ENCODE peak calls at places on chromosomes 16 and 17, in ten cellular contexts. One of them, this sample, is unnamed.

GRCh38 chr17:75872434-75873351 is 5.7 kb downstream of the TRIM47 start:
- DNase-seq in Calu3: peak; percentile 81
- DNase-seq in effector CD4-positive, alpha-beta T cell: peak; percentile 48
- DNase-seq in SJSA1: peak; percentile 88
- DNase-seq in nephron progenitor cell: no peak
- DNase-seq in NCI-H774: peak; percentile 38
- DNase-seq in ACHN: no peak
- DNase-seq in stimulated activated CD4-positive, alpha-beta T cell treated with anti-CD3 and anti-CD28 coated beads, Interleukin-2, amount 100 ng/mL, for 24 hours: peak; percentile 49
- DNase-seq in EL: peak; percentile 75
- DNase-seq in lung: peak; percentile 71
- DNase-seq in this sample: peak; percentile 85

GRCh38 chr16:88504489-88505404 is 51.7 kb downstream of the ZFPM1 start:
- DNase-seq in NCI-H774: no peak
- DNase-seq in Calu3: peak; percentile 44
- DNase-seq in effector CD4-positive, alpha-beta T cell: no peak
- DNase-seq in EL: no peak
- DNase-seq in lung: no peak
- DNase-seq in nephron progenitor cell: no peak
- DNase-seq in SJSA1: no peak
- DNase-seq in stimulated activated CD4-positive, alpha-beta T cell treated with anti-CD3 and anti-CD28 coated beads, Interleukin-2, amount 100 ng/mL, for 24 hours: no peak
- DNase-seq in ACHN: no peak
- DNase-seq in this sample: no peak

GRCh38 chr17:80539022-80539421 is 5.6 kb upstream of the RPTOR start:
- DNase-seq in stimulated activated CD4-positive, alpha-beta T cell treated with anti-CD3 and anti-CD28 coated beads, Interleukin-2, amount 100 ng/mL, for 24 hours: no peak
- DNase-seq in ACHN: no peak
- DNase-seq in EL: no peak
- DNase-seq in nephron progenitor cell: no peak
- DNase-seq in lung: no peak
- DNase-seq in NCI-H774: no peak
- DNase-seq in Calu3: no peak
- DNase-seq in SJSA1: no peak
- DNase-seq in effector CD4-positive, alpha-beta T cell: no peak
- DNase-seq in this sample: no peak

GRCh38 chr17:79464310-79465010 is 146.4 kb downstream of the RBFOX3 start:
- DNase-seq in NCI-H774: no peak
- DNase-seq in lung: no peak
- DNase-seq in SJSA1: no peak
- DNase-seq in EL: no peak
- DNase-seq in stimulated activated CD4-positive, alpha-beta T cell treated with anti-CD3 and anti-CD28 coated beads, Interleukin-2, amount 100 ng/mL, for 24 hours: no peak
- DNase-seq in Calu3: no peak
- DNase-seq in effector CD4-positive, alpha-beta T cell: no peak
- DNase-seq in nephron progenitor cell: no peak
- DNase-seq in ACHN: no peak
- DNase-seq in this sample: no peak

GRCh38 chr16:16008666-16009065 is 59.2 kb downstream of the ABCC1 start:
- DNase-seq in EL: no peak
- DNase-seq in ACHN: no peak
- DNase-seq in lung: no peak
- DNase-seq in SJSA1: no peak
- DNase-seq in nephron progenitor cell: no peak
- DNase-seq in stimulated activated CD4-positive, alpha-beta T cell treated with anti-CD3 and anti-CD28 coated beads, Interleukin-2, amount 100 ng/mL, for 24 hours: no peak
- DNase-seq in NCI-H774: no peak
- DNase-seq in Calu3: no peak
- DNase-seq in effector CD4-positive, alpha-beta T cell: no peak
- DNase-seq in this sample: no peak

GRCh38 chr17:28551421-28552186 is 820 bp downstream of the UNC119 start:
- DNase-seq in effector CD4-positive, alpha-beta T cell: no peak
- DNase-seq in ACHN: peak; percentile 27
- DNase-seq in lung: no peak
- DNase-seq in SJSA1: no peak
- DNase-seq in nephron progenitor cell: no peak
- DNase-seq in Calu3: no peak
- DNase-seq in EL: peak; percentile 36
- DNase-seq in NCI-H774: no peak
- DNase-seq in stimulated activated CD4-positive, alpha-beta T cell treated with anti-CD3 and anti-CD28 coated beads, Interleukin-2, amount 100 ng/mL, for 24 hours: no peak
- DNase-seq in this sample: no peak

GRCh38 chr17:30344283-30345088 is 10.6 kb upstream of the TMIGD1 start:
- DNase-seq in stimulated activated CD4-positive, alpha-beta T cell treated with anti-CD3 and anti-CD28 coated beads, Interleukin-2, amount 100 ng/mL, for 24 hours: no peak
- DNase-seq in EL: no peak
- DNase-seq in effector CD4-positive, alpha-beta T cell: no peak
- DNase-seq in Calu3: peak; percentile 61
- DNase-seq in lung: peak; percentile 46
- DNase-seq in NCI-H774: peak; percentile 88
- DNase-seq in SJSA1: no peak
- DNase-seq in ACHN: no peak
- DNase-seq in nephron progenitor cell: no peak
- DNase-seq in this sample: peak; percentile 39

GRCh38 chr17:40493697-40494096 is 7.7 kb downstream of the TNS4 start:
- DNase-seq in effector CD4-positive, alpha-beta T cell: no peak
- DNase-seq in NCI-H774: no peak
- DNase-seq in stimulated activated CD4-positive, alpha-beta T cell treated with anti-CD3 and anti-CD28 coated beads, Interleukin-2, amount 100 ng/mL, for 24 hours: no peak
- DNase-seq in EL: no peak
- DNase-seq in lung: no peak
- DNase-seq in SJSA1: no peak
- DNase-seq in nephron progenitor cell: no peak
- DNase-seq in ACHN: no peak
- DNase-seq in Calu3: no peak
- DNase-seq in this sample: no peak

GRCh38 chr16:51670527-51670926 is 519.5 kb upstream of the SALL1 start:
- DNase-seq in stimulated activated CD4-positive, alpha-beta T cell treated with anti-CD3 and anti-CD28 coated beads, Interleukin-2, amount 100 ng/mL, for 24 hours: no peak
- DNase-seq in lung: no peak
- DNase-seq in NCI-H774: no peak
- DNase-seq in effector CD4-positive, alpha-beta T cell: no peak
- DNase-seq in Calu3: no peak
- DNase-seq in EL: no peak
- DNase-seq in ACHN: no peak
- DNase-seq in SJSA1: no peak
- DNase-seq in nephron progenitor cell: no peak
- DNase-seq in this sample: no peak

GRCh38 chr17:29579866-29580771 is 9.3 kb downstream of the GIT1 start:
- DNase-seq in NCI-H774: peak; percentile 58
- DNase-seq in SJSA1: peak; percentile 81
- DNase-seq in effector CD4-positive, alpha-beta T cell: peak; percentile 91
- DNase-seq in ACHN: peak; percentile 84
- DNase-seq in lung: peak; percentile 84
- DNase-seq in stimulated activated CD4-positive, alpha-beta T cell treated with anti-CD3 and anti-CD28 coated beads, Interleukin-2, amount 100 ng/mL, for 24 hours: peak; percentile 92
- DNase-seq in EL: peak; percentile 79
- DNase-seq in nephron progenitor cell: peak; percentile 79
- DNase-seq in Calu3: peak; percentile 90
- DNase-seq in this sample: peak; percentile 71

GRCh38 chr16:53207810-53208752 is 153.3 kb downstream of the CHD9 start:
- DNase-seq in SJSA1: peak; percentile 60
- DNase-seq in ACHN: peak; percentile 95
- DNase-seq in stimulated activated CD4-positive, alpha-beta T cell treated with anti-CD3 and anti-CD28 coated beads, Interleukin-2, amount 100 ng/mL, for 24 hours: no peak
- DNase-seq in lung: peak; percentile 55
- DNase-seq in EL: peak; percentile 86
- DNase-seq in Calu3: peak; percentile 64
- DNase-seq in NCI-H774: peak; percentile 82
- DNase-seq in nephron progenitor cell: peak; percentile 33
- DNase-seq in effector CD4-positive, alpha-beta T cell: no peak
- DNase-seq in this sample: peak; percentile 89

GRCh38 chr17:14843086-14843795 is 421.9 kb downstream of the PMP22 start:
- DNase-seq in stimulated activated CD4-positive, alpha-beta T cell treated with anti-CD3 and anti-CD28 coated beads, Interleukin-2, amount 100 ng/mL, for 24 hours: no peak
- DNase-seq in nephron progenitor cell: no peak
- DNase-seq in NCI-H774: no peak
- DNase-seq in EL: peak; percentile 60
- DNase-seq in SJSA1: no peak
- DNase-seq in Calu3: no peak
- DNase-seq in lung: no peak
- DNase-seq in ACHN: no peak
- DNase-seq in effector CD4-positive, alpha-beta T cell: no peak
- DNase-seq in this sample: no peak

GRCh38 chr17:28744104-28744801 is 442 bp downstream of the TRAF4 start:
- DNase-seq in Calu3: peak; percentile 70
- DNase-seq in lung: peak; percentile 50
- DNase-seq in EL: peak; percentile 59
- DNase-seq in ACHN: peak; percentile 54
- DNase-seq in SJSA1: peak; percentile 70
- DNase-seq in effector CD4-positive, alpha-beta T cell: peak; percentile 61
- DNase-seq in NCI-H774: peak; percentile 42
- DNase-seq in nephron progenitor cell: peak; percentile 87
- DNase-seq in stimulated activated CD4-positive, alpha-beta T cell treated with anti-CD3 and anti-CD28 coated beads, Interleukin-2, amount 100 ng/mL, for 24 hours: peak; percentile 76
- DNase-seq in this sample: peak; percentile 39

GRCh38 chr17:73455050-73455687 is 143.4 kb upstream of the CDC42EP4 start:
- DNase-seq in NCI-H774: peak; percentile 61
- DNase-seq in EL: no peak
- DNase-seq in ACHN: no peak
- DNase-seq in Calu3: no peak
- DNase-seq in stimulated activated CD4-positive, alpha-beta T cell treated with anti-CD3 and anti-CD28 coated beads, Interleukin-2, amount 100 ng/mL, for 24 hours: no peak
- DNase-seq in effector CD4-positive, alpha-beta T cell: no peak
- DNase-seq in nephron progenitor cell: no peak
- DNase-seq in SJSA1: no peak
- DNase-seq in lung: no peak
- DNase-seq in this sample: no peak

GRCh38 chr17:75406222-75406615 is 741 bp upstream of the GRB2 start:
- DNase-seq in effector CD4-positive, alpha-beta T cell: no peak
- DNase-seq in nephron progenitor cell: no peak
- DNase-seq in NCI-H774: no peak
- DNase-seq in lung: no peak
- DNase-seq in EL: peak; percentile 44
- DNase-seq in SJSA1: no peak
- DNase-seq in Calu3: no peak
- DNase-seq in stimulated activated CD4-positive, alpha-beta T cell treated with anti-CD3 and anti-CD28 coated beads, Interleukin-2, amount 100 ng/mL, for 24 hours: no peak
- DNase-seq in ACHN: peak; percentile 30
- DNase-seq in this sample: peak; percentile 24

GRCh38 chr16:81478876-81479496 is 34.4 kb downstream of the CMIP start:
- DNase-seq in SJSA1: no peak
- DNase-seq in Calu3: no peak
- DNase-seq in lung: peak; percentile 66
- DNase-seq in effector CD4-positive, alpha-beta T cell: no peak
- DNase-seq in ACHN: no peak
- DNase-seq in nephron progenitor cell: no peak
- DNase-seq in EL: no peak
- DNase-seq in stimulated activated CD4-positive, alpha-beta T cell treated with anti-CD3 and anti-CD28 coated beads, Interleukin-2, amount 100 ng/mL, for 24 hours: no peak
- DNase-seq in NCI-H774: no peak
- DNase-seq in this sample: no peak

GRCh38 chr16:3718019-3718391 is 681 bp upstream of the TRAP1 start:
- DNase-seq in EL: no peak
- DNase-seq in SJSA1: no peak
- DNase-seq in NCI-H774: no peak
- DNase-seq in stimulated activated CD4-positive, alpha-beta T cell treated with anti-CD3 and anti-CD28 coated beads, Interleukin-2, amount 100 ng/mL, for 24 hours: no peak
- DNase-seq in nephron progenitor cell: no peak
- DNase-seq in Calu3: no peak
- DNase-seq in effector CD4-positive, alpha-beta T cell: no peak
- DNase-seq in lung: no peak
- DNase-seq in ACHN: no peak
- DNase-seq in this sample: no peak

This sample was measured in RPMI7951.